ENCODE peak calls at places on chromosomes 12 and 14, in four cellular contexts. W is AG10803; C is upper lobe of right lung; R is activated T-cell treated with anti-CD3 and anti-CD28 coated beads, Interleukin-2, amount 50 U/mL, for 72 hours. Z is an unnamed sample.

GRCh38 chr14:61184117-61184516 is 97.0 kb downstream of the TMEM30B start:
- DNase-seq in W (peak; percentile 98), C (no peak), R (no peak), Z (no peak)

GRCh38 chr12:88062464-88062863 is 33.3 kb upstream of the C12orf50 start:
- DNase-seq in W (no peak), C (no peak), R (no peak), Z (no peak)

GRCh38 chr14:104968541-104969401 is 9.4 kb downstream of the AHNAK2 start:
- DNase-seq in W (peak; percentile 40), C (no peak), R (no peak), Z (no peak)

GRCh38 chr12:131674373-131674772 is 36.5 kb upstream of the SFSWAP start:
- DNase-seq in W (no peak), C (peak; percentile 17), R (no peak), Z (no peak)

GRCh38 chr12:108840605-108841328 is 16.6 kb downstream of the SSH1 start:
- DNase-seq in W (peak; percentile 78), C (no peak), R (no peak), Z (no peak)

GRCh38 chr12:68846811-68847210 is 38.8 kb downstream of the MDM2 start:
- DNase-seq in W (no peak), C (no peak), R (no peak), Z (no peak)

GRCh38 chr14:91396959-91397815 is 20.4 kb downstream of the CCDC88C start:
- DNase-seq in W (no peak), C (no peak), R (peak; percentile 69), Z (peak; percentile 87)

GRCh38 chr12:100251917-100252316 is 15.0 kb downstream of the DEPDC4 start:
- DNase-seq in W (no peak), C (no peak), R (no peak), Z (no peak)

GRCh38 chr12:26298785-26299621 is 103.6 kb downstream of the SSPN start:
- DNase-seq in W (peak; percentile 71), C (no peak), R (peak; percentile 9), Z (no peak)

GRCh38 chr12:66804555-66804954 is 125.7 kb upstream of the GRIP1 start:
- DNase-seq in W (no peak), C (no peak), R (no peak), Z (no peak)

GRCh38 chr12:31233061-31233730 is 92.8 kb downstream of the SINHCAF start:
- DNase-seq in W (no peak), C (no peak), R (no peak), Z (no peak)

GRCh38 chr14:35196571-35196970 is 74.2 kb downstream of the PRORP start:
- DNase-seq in W (no peak), C (no peak), R (no peak), Z (no peak)

GRCh38 chr12:7093892-7094291 is 1.6 kb upstream of the C1R start:
- DNase-seq in W (peak; percentile 80), C (peak; percentile 42), R (no peak), Z (no peak)

GRCh38 chr12:79452906-79453305 is 237.9 kb downstream of the PAWR start:
- DNase-seq in W (no peak), C (no peak), R (no peak), Z (no peak)